ENCODE peak calls at places on chromosomes 2 and 18, in five cellular contexts. X is fibroblast of the aortic adventitia, E is tibial nerve, C is H9, W is mesenchymal stem cell. N is an unnamed sample.

GRCh38 chr2:127049927-127050802 is 56.8 kb downstream of the BIN1 start:
- DNase-seq in W (peak; percentile 58), E (no peak), C (peak; percentile 84), X (peak; percentile 55), N (no peak)

GRCh38 chr18:59233017-59233410 is 13.1 kb downstream of the GRP start:
- DNase-seq in C (no peak), X (peak; percentile 16), W (no peak), E (no peak), N (no peak)

GRCh38 chr18:76922107-76922506 is 99.8 kb downstream of the ZNF236 start:
- DNase-seq in W (peak; percentile 50), E (peak; percentile 25), X (peak; percentile 46), C (peak; percentile 72), N (no peak)

GRCh38 chr18:48607049-48607984 is 68.5 kb downstream of the CTIF start:
- DNase-seq in C (no peak), E (no peak), W (peak; percentile 85), X (peak; percentile 89), N (no peak)

GRCh38 chr2:173355132-173355865 is 627 bp downstream of the CDCA7 start:
- DNase-seq in W (peak; percentile 84), X (peak; percentile 54), C (peak; percentile 67), E (no peak), N (no peak)

GRCh38 chr2:165889158-165889557 is 64.4 kb downstream of the TTC21B start:
- DNase-seq in E (no peak), W (no peak), C (no peak), X (no peak), N (no peak)

GRCh38 chr18:75204262-75204977 is 4.5 kb downstream of the PTGR3 start:
- DNase-seq in W (peak; percentile 29), E (no peak), X (peak; percentile 35), C (peak; percentile 49), N (no peak)

GRCh38 chr2:42942990-42943493 is 150.7 kb upstream of the HAAO start:
- DNase-seq in W (no peak), C (no peak), E (no peak), X (no peak), N (no peak)

GRCh38 chr2:204794624-204795023 is 249.3 kb downstream of the PARD3B start:
- DNase-seq in E (no peak), C (no peak), W (peak; percentile 27), X (peak; percentile 4), N (no peak)

GRCh38 chr2:152718909-152719645 is 657 bp downstream of the ARL6IP6 start:
- DNase-seq in E (no peak), C (peak; percentile 64), W (peak; percentile 53), X (peak; percentile 23), N (no peak)

GRCh38 chr18:42814184-42814583 is 301.3 kb downstream of the RIT2 start:
- DNase-seq in C (no peak), E (no peak), X (no peak), W (no peak), N (no peak)

GRCh38 chr2:8623958-8624591 is 57.8 kb upstream of the ID2 start:
- DNase-seq in W (no peak), C (no peak), E (no peak), X (no peak), N (no peak)

GRCh38 chr2:4678937-4679336 is 975.6 kb downstream of the DCDC2C start:
- DNase-seq in E (no peak), X (no peak), C (no peak), W (no peak), N (no peak)

GRCh38 chr18:48007955-48008701 is 77.7 kb upstream of the SMAD2 start:
- DNase-seq in C (peak; percentile 91), E (no peak), X (no peak), W (peak; percentile 25), N (peak; percentile 91)

GRCh38 chr2:196939381-196939780 is 12.9 kb upstream of the PGAP1 start:
- DNase-seq in W (peak; percentile 37), E (no peak), X (peak; percentile 66), C (no peak), N (no peak)

GRCh38 chr2:96174251-96175144 is 29.3 kb upstream of the DUSP2 start:
- DNase-seq in C (peak; percentile 80), E (peak; percentile 36), X (peak; percentile 53), W (peak; percentile 67), N (peak; percentile 53)

GRCh38 chr2:3619033-3619432 is 24.1 kb downstream of the COLEC11 start:
- DNase-seq in E (no peak), W (no peak), X (no peak), C (no peak), N (no peak)

GRCh38 chr18:40058811-40059570 is 1896.0 kb upstream of the PIK3C3 start:
- DNase-seq in W (no peak), X (no peak), C (no peak), E (no peak), N (no peak)

GRCh38 chr2:175576270-175576669 is 394.8 kb upstream of the ATP5MC3 start:
- DNase-seq in C (no peak), X (no peak), W (no peak), E (no peak), N (no peak)

GRCh38 chr2:190088917-190089316 is 26.4 kb upstream of the MSTN start:
- DNase-seq in X (peak; percentile 87), C (no peak), W (peak; percentile 76), E (no peak), N (no peak)

GRCh38 chr2:241272298-241272721 is 43.2 kb downstream of the HDLBP start:
- DNase-seq in X (no peak), E (no peak), W (peak; percentile 37), C (peak; percentile 36), N (no peak)

GRCh38 chr2:231387904-231388724 is 7.4 kb upstream of the B3GNT7 start:
- DNase-seq in X (peak; percentile 14), W (peak; percentile 50), C (no peak), E (no peak), N (no peak)

GRCh38 chr2:100173907-100174525 is 31.6 kb upstream of the AFF3 start:
- DNase-seq in C (no peak), W (no peak), E (no peak), X (no peak), N (no peak)

GRCh38 chr18:23675236-23675635 is 12.5 kb upstream of the ANKRD29 start:
- DNase-seq in X (no peak), W (no peak), C (no peak), E (no peak), N (no peak)

GRCh38 chr2:209648714-209649113 is 122.9 kb upstream of the UNC80 start:
- DNase-seq in X (peak; percentile 68), C (no peak), W (no peak), E (no peak), N (no peak)

GRCh38 chr2:111671426-111672150 is 212.4 kb downstream of the ANAPC1 start:
- DNase-seq in W (no peak), C (no peak), X (peak; percentile 81), E (peak; percentile 35), N (peak; percentile 87)

GRCh38 chr2:205746408-205746785 is 64.1 kb downstream of the NRP2 start:
- DNase-seq in W (no peak), C (no peak), E (no peak), X (no peak), N (no peak)

GRCh38 chr2:99481941-99482340 is 7.9 kb downstream of the REV1 start:
- DNase-seq in C (peak; percentile 44), X (no peak), W (peak; percentile 22), E (no peak), N (no peak)

N was measured in lower leg skin.